ENCODE peak calls at places on chromosome 7, in nine cellular contexts. One of them, this sample, is unnamed.

GRCh38 chr7:144407266-144407931 is 3.9 kb upstream of the NOBOX start:
- DNase-seq in tibial nerve: no peak
- DNase-seq in A549: no peak
- DNase-seq in uterus: no peak
- DNase-seq in testis: no peak
- DNase-seq in ovary: no peak
- DNase-seq in H54: no peak
- DNase-seq in esophagus muscularis mucosa: no peak
- DNase-seq in sigmoid colon: no peak
- DNase-seq in this sample: no peak

GRCh38 chr7:156994417-156994816 is 16.0 kb downstream of the MNX1 start:
- DNase-seq in testis: no peak
- DNase-seq in uterus: no peak
- DNase-seq in A549: no peak
- DNase-seq in ovary: no peak
- DNase-seq in H54: no peak
- DNase-seq in tibial nerve: no peak
- DNase-seq in sigmoid colon: no peak
- DNase-seq in esophagus muscularis mucosa: no peak
- DNase-seq in this sample: no peak

GRCh38 chr7:106058925-106059324 is 53.2 kb downstream of the SYPL1 start:
- DNase-seq in uterus: no peak
- DNase-seq in esophagus muscularis mucosa: no peak
- DNase-seq in ovary: no peak
- DNase-seq in A549: no peak
- DNase-seq in sigmoid colon: no peak
- DNase-seq in H54: no peak
- DNase-seq in tibial nerve: no peak
- DNase-seq in testis: no peak
- DNase-seq in this sample: no peak

GRCh38 chr7:39416866-39417265 is 149.3 kb upstream of the YAE1 start:
- DNase-seq in tibial nerve: no peak
- DNase-seq in A549: no peak
- DNase-seq in uterus: no peak
- DNase-seq in sigmoid colon: no peak
- DNase-seq in ovary: no peak
- DNase-seq in H54: no peak
- DNase-seq in testis: no peak
- DNase-seq in esophagus muscularis mucosa: no peak
- DNase-seq in this sample: no peak

GRCh38 chr7:50994753-50995319 is 212.1 kb upstream of the GRB10 start:
- DNase-seq in ovary: no peak
- DNase-seq in sigmoid colon: no peak
- DNase-seq in H54: no peak
- DNase-seq in testis: no peak
- DNase-seq in tibial nerve: no peak
- DNase-seq in uterus: no peak
- DNase-seq in esophagus muscularis mucosa: peak
- DNase-seq in A549: no peak
- DNase-seq in this sample: no peak

GRCh38 chr7:47474937-47475879 is 106.7 kb downstream of the TNS3 start:
- DNase-seq in ovary: peak
- DNase-seq in esophagus muscularis mucosa: no peak
- DNase-seq in uterus: peak
- DNase-seq in tibial nerve: peak
- DNase-seq in H54: peak
- DNase-seq in testis: peak
- DNase-seq in sigmoid colon: peak
- DNase-seq in A549: peak
- DNase-seq in this sample: peak

GRCh38 chr7:31022726-31023125 is 29.4 kb upstream of the ADCYAP1R1 start:
- DNase-seq in ovary: no peak
- DNase-seq in uterus: no peak
- DNase-seq in esophagus muscularis mucosa: no peak
- DNase-seq in A549: no peak
- DNase-seq in tibial nerve: no peak
- DNase-seq in testis: no peak
- DNase-seq in sigmoid colon: no peak
- DNase-seq in H54: no peak
- DNase-seq in this sample: no peak

GRCh38 chr7:130904792-130905191 is 170.8 kb upstream of the KLF14 start:
- DNase-seq in A549: no peak
- DNase-seq in tibial nerve: no peak
- DNase-seq in esophagus muscularis mucosa: no peak
- DNase-seq in sigmoid colon: no peak
- DNase-seq in uterus: no peak
- DNase-seq in H54: no peak
- DNase-seq in testis: no peak
- DNase-seq in ovary: no peak
- DNase-seq in this sample: no peak

GRCh38 chr7:103809229-103809994 is 180.0 kb downstream of the RELN start:
- DNase-seq in esophagus muscularis mucosa: no peak
- DNase-seq in tibial nerve: no peak
- DNase-seq in H54: no peak
- DNase-seq in A549: no peak
- DNase-seq in testis: no peak
- DNase-seq in uterus: no peak
- DNase-seq in ovary: no peak
- DNase-seq in sigmoid colon: no peak
- DNase-seq in this sample: no peak

GRCh38 chr7:103811315-103811714 is 178.1 kb downstream of the RELN start:
- DNase-seq in tibial nerve: no peak
- DNase-seq in sigmoid colon: no peak
- DNase-seq in esophagus muscularis mucosa: no peak
- DNase-seq in testis: no peak
- DNase-seq in A549: no peak
- DNase-seq in H54: no peak
- DNase-seq in uterus: no peak
- DNase-seq in ovary: no peak
- DNase-seq in this sample: no peak

GRCh38 chr7:103810112-103810744 is 179.2 kb downstream of the RELN start:
- DNase-seq in testis: no peak
- DNase-seq in sigmoid colon: no peak
- DNase-seq in esophagus muscularis mucosa: no peak
- DNase-seq in H54: no peak
- DNase-seq in A549: no peak
- DNase-seq in tibial nerve: no peak
- DNase-seq in ovary: no peak
- DNase-seq in uterus: no peak
- DNase-seq in this sample: peak

GRCh38 chr7:103811997-103812396 is 177.5 kb downstream of the RELN start:
- DNase-seq in H54: no peak
- DNase-seq in tibial nerve: no peak
- DNase-seq in testis: no peak
- DNase-seq in esophagus muscularis mucosa: no peak
- DNase-seq in ovary: no peak
- DNase-seq in uterus: no peak
- DNase-seq in sigmoid colon: no peak
- DNase-seq in A549: no peak
- DNase-seq in this sample: no peak

DNA sequence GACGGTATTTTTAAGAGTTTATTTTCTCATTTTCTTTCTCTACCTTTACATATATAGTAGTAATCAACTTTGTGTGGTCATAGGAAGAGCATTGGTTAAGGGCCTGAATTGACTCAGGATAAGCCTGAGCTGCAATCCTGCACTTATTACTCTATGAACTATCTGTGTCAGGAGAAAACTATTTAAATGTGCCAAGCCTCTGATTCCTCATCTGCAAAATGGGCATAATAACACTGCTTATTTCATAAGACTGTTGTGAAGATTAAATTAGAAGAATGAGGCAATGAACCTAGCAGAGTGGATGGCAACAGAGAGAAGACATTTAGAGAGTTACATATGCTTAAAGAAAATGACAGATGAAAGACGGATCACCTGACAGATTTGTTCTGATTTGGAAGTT is 175.5 kb downstream of the RELN start:
- DNase-seq in H54: no peak
- DNase-seq in A549: no peak
- DNase-seq in ovary: no peak
- DNase-seq in testis: no peak
- DNase-seq in uterus: no peak
- DNase-seq in sigmoid colon: no peak
- DNase-seq in esophagus muscularis mucosa: no peak
- DNase-seq in tibial nerve: no peak
- DNase-seq in this sample: no peak
- TF ChIP-seq POLR2A in H54: no peak
- TF ChIP-seq POLR2A in A549: no peak
- TF ChIP-seq POLR2A in ovary: no peak
- TF ChIP-seq POLR2A in testis: no peak
- TF ChIP-seq POLR2A in uterus: no peak
- TF ChIP-seq POLR2A in sigmoid colon: no peak
- TF ChIP-seq POLR2A in esophagus muscularis mucosa: no peak
- TF ChIP-seq POLR2A in tibial nerve: no peak
- TF ChIP-seq POLR2A in this sample: no peak

GRCh38 chr7:125467996-125468854 is 538.6 kb upstream of the POT1 start:
- DNase-seq in H54: no peak
- DNase-seq in uterus: no peak
- DNase-seq in ovary: no peak
- DNase-seq in esophagus muscularis mucosa: no peak
- DNase-seq in tibial nerve: no peak
- DNase-seq in sigmoid colon: no peak
- DNase-seq in testis: no peak
- DNase-seq in A549: no peak
- DNase-seq in this sample: no peak

GRCh38 chr7:125459038-125459437 is 529.4 kb upstream of the POT1 start:
- DNase-seq in tibial nerve: no peak
- DNase-seq in H54: no peak
- DNase-seq in ovary: no peak
- DNase-seq in uterus: no peak
- DNase-seq in testis: no peak
- DNase-seq in A549: no peak
- DNase-seq in sigmoid colon: no peak
- DNase-seq in esophagus muscularis mucosa: no peak
- DNase-seq in this sample: no peak

GRCh38 chr7:125465527-125465926 is 535.9 kb upstream of the POT1 start:
- DNase-seq in ovary: no peak
- DNase-seq in uterus: no peak
- DNase-seq in sigmoid colon: no peak
- DNase-seq in H54: no peak
- DNase-seq in tibial nerve: no peak
- DNase-seq in esophagus muscularis mucosa: no peak
- DNase-seq in testis: no peak
- DNase-seq in A549: no peak
- DNase-seq in this sample: no peak

GRCh38 chr7:125462615-125463014 is 533.0 kb upstream of the POT1 start:
- DNase-seq in tibial nerve: no peak
- DNase-seq in ovary: no peak
- DNase-seq in H54: no peak
- DNase-seq in esophagus muscularis mucosa: no peak
- DNase-seq in uterus: no peak
- DNase-seq in testis: no peak
- DNase-seq in sigmoid colon: no peak
- DNase-seq in A549: no peak
- DNase-seq in this sample: no peak
- TF ChIP-seq POLR2A in tibial nerve: no peak
- TF ChIP-seq POLR2A in ovary: no peak
- TF ChIP-seq POLR2A in H54: no peak
- TF ChIP-seq POLR2A in esophagus muscularis mucosa: no peak
- TF ChIP-seq POLR2A in uterus: no peak
- TF ChIP-seq POLR2A in testis: no peak
- TF ChIP-seq POLR2A in sigmoid colon: no peak
- TF ChIP-seq POLR2A in A549: no peak
- TF ChIP-seq POLR2A in this sample: no peak

GRCh38 chr7:22564511-22565045 is 64.6 kb upstream of the STEAP1B start:
- DNase-seq in esophagus muscularis mucosa: no peak
- DNase-seq in tibial nerve: no peak
- DNase-seq in sigmoid colon: no peak
- DNase-seq in testis: no peak
- DNase-seq in ovary: no peak
- DNase-seq in A549: no peak
- DNase-seq in H54: peak
- DNase-seq in uterus: no peak
- DNase-seq in this sample: no peak
- TF ChIP-seq POLR2A in esophagus muscularis mucosa: no peak
- TF ChIP-seq POLR2A in tibial nerve: no peak
- TF ChIP-seq POLR2A in sigmoid colon: no peak
- TF ChIP-seq POLR2A in testis: no peak
- TF ChIP-seq POLR2A in ovary: no peak
- TF ChIP-seq POLR2A in A549: no peak
- TF ChIP-seq POLR2A in H54: no peak
- TF ChIP-seq POLR2A in uterus: no peak
- TF ChIP-seq POLR2A in this sample: no peak

DNA sequence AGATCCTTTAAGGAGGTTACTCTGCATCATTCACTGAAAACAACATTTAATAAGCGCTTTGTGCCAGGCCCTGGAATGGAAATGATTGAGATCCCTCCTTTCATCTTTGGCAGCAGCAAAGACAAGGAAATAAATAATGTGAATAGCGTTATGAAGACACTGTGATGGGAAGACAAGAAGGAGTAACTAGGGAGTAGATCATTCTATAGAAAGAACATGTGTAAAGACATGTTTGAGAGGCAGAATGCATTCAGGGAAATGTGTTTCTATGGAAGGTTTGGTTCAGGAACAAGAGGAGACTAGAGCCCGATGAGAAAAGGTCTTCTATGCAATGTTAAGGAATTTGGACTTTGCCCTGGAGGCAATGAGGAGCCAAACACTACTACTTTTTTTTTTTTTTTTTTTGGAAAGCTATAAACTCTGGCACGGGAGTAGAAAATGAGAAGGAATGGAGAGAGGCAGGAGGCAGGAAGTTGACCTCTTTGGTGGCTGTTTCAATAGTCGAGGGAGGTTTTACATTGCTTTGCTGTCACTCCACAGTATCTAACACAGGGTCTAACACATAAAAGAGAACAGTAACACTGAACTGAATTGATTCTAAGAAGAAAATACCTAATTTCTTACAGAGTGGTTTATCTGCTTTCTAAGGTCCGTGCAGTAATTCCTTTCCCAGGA is 44.9 kb downstream of the SMURF1 start:
- DNase-seq in sigmoid colon: no peak
- DNase-seq in tibial nerve: no peak
- DNase-seq in testis: no peak
- DNase-seq in uterus: no peak
- DNase-seq in ovary: no peak
- DNase-seq in H54: no peak
- DNase-seq in A549: peak
- DNase-seq in esophagus muscularis mucosa: no peak
- DNase-seq in this sample: no peak
- TF ChIP-seq POLR2A in sigmoid colon: no peak
- TF ChIP-seq POLR2A in tibial nerve: no peak
- TF ChIP-seq POLR2A in testis: no peak
- TF ChIP-seq POLR2A in uterus: no peak
- TF ChIP-seq POLR2A in ovary: no peak
- TF ChIP-seq POLR2A in H54: no peak
- TF ChIP-seq POLR2A in A549: no peak
- TF ChIP-seq POLR2A in esophagus muscularis mucosa: no peak
- TF ChIP-seq POLR2A in this sample: no peak

This sample was measured in erythroblast.